ENCODE peak calls at places on chromosomes 5 and 9, in five cellular contexts. One of them, this sample, is unnamed.
A peak's percentile ranks its signal among the peaks of the same experiment; 100 is the strongest.

GRCh38 chr9:26722755-26723154 is 169.8 kb downstream of the CAAP1 start:
- DNase-seq in endothelial cell: no peak
- DNase-seq in nephron progenitor cell: no peak
- DNase-seq in transverse colon: no peak
- DNase-seq in left ventricle myocardium inferior: no peak
- DNase-seq in this sample: no peak

GRCh38 chr5:126965061-126965475 is 65.3 kb downstream of the MARCHF3 start:
- DNase-seq in endothelial cell: no peak
- DNase-seq in nephron progenitor cell: no peak
- DNase-seq in transverse colon: no peak
- DNase-seq in left ventricle myocardium inferior: no peak
- DNase-seq in this sample: no peak

GRCh38 chr5:56900395-56900794 is 9.0 kb upstream of the SETD9 start:
- DNase-seq in endothelial cell: no peak
- DNase-seq in nephron progenitor cell: no peak
- DNase-seq in transverse colon: no peak
- DNase-seq in left ventricle myocardium inferior: no peak
- DNase-seq in this sample: no peak

GRCh38 chr9:13209498-13209897 is 70.0 kb downstream of the MPDZ start:
- DNase-seq in endothelial cell: no peak
- DNase-seq in nephron progenitor cell: no peak
- DNase-seq in transverse colon: no peak
- DNase-seq in left ventricle myocardium inferior: no peak
- DNase-seq in this sample: no peak

GRCh38 chr5:175517824-175518450 is 39.6 kb downstream of the SFXN1 start:
- DNase-seq in endothelial cell: no peak
- DNase-seq in nephron progenitor cell: no peak
- DNase-seq in transverse colon: no peak
- DNase-seq in left ventricle myocardium inferior: no peak
- DNase-seq in this sample: no peak

GRCh38 chr5:32057157-32058096 is 116.7 kb downstream of the GOLPH3 start:
- DNase-seq in endothelial cell: no peak
- DNase-seq in nephron progenitor cell: no peak
- DNase-seq in transverse colon: no peak
- DNase-seq in left ventricle myocardium inferior: no peak
- DNase-seq in this sample: no peak

GRCh38 chr9:136078025-136078424 is 17.1 kb downstream of the NACC2 start:
- DNase-seq in endothelial cell: no peak
- DNase-seq in nephron progenitor cell: no peak
- DNase-seq in transverse colon: no peak
- DNase-seq in left ventricle myocardium inferior: no peak
- DNase-seq in this sample: no peak

GRCh38 chr9:131530546-131530929 is 525 bp downstream of the UCK1 start:
- DNase-seq in endothelial cell: peak; percentile 56
- DNase-seq in nephron progenitor cell: peak; percentile 62
- DNase-seq in transverse colon: peak; percentile 47
- DNase-seq in left ventricle myocardium inferior: peak; percentile 32
- DNase-seq in this sample: no peak

GRCh38 chr5:89293849-89294248 is 410.9 kb upstream of the MEF2C start:
- DNase-seq in endothelial cell: no peak
- DNase-seq in nephron progenitor cell: no peak
- DNase-seq in transverse colon: no peak
- DNase-seq in left ventricle myocardium inferior: no peak
- DNase-seq in this sample: no peak

GRCh38 chr5:82325155-82325554 is 47.0 kb upstream of the RPS23 start:
- DNase-seq in endothelial cell: no peak
- DNase-seq in nephron progenitor cell: no peak
- DNase-seq in transverse colon: no peak
- DNase-seq in left ventricle myocardium inferior: no peak
- DNase-seq in this sample: no peak

GRCh38 chr5:136781464-136781863 is 416.1 kb upstream of the TRPC7 start:
- DNase-seq in endothelial cell: no peak
- DNase-seq in nephron progenitor cell: no peak
- DNase-seq in transverse colon: no peak
- DNase-seq in left ventricle myocardium inferior: no peak
- DNase-seq in this sample: no peak

GRCh38 chr9:82490019-82490499 is 501.5 kb downstream of the SPATA31D1 start:
- DNase-seq in endothelial cell: no peak
- DNase-seq in nephron progenitor cell: no peak
- DNase-seq in transverse colon: no peak
- DNase-seq in left ventricle myocardium inferior: no peak
- DNase-seq in this sample: no peak

GRCh38 chr5:168609806-168610482 is 30.8 kb upstream of the PANK3 start:
- DNase-seq in endothelial cell: no peak
- DNase-seq in nephron progenitor cell: no peak
- DNase-seq in transverse colon: no peak
- DNase-seq in left ventricle myocardium inferior: no peak
- DNase-seq in this sample: no peak

GRCh38 chr5:14440598-14441401 is 140.8 kb upstream of the OTULINL start:
- DNase-seq in endothelial cell: no peak
- DNase-seq in nephron progenitor cell: peak; percentile 47
- DNase-seq in transverse colon: peak; percentile 32
- DNase-seq in left ventricle myocardium inferior: peak; percentile 72
- DNase-seq in this sample: no peak

GRCh38 chr9:95783426-95783975 is 92.0 kb upstream of the ERCC6L2 start:
- DNase-seq in endothelial cell: no peak
- DNase-seq in nephron progenitor cell: no peak
- DNase-seq in transverse colon: no peak
- DNase-seq in left ventricle myocardium inferior: no peak
- DNase-seq in this sample: no peak

GRCh38 chr9:36136894-36137391 is 410 bp downstream of the GLIPR2 start:
- DNase-seq in endothelial cell: no peak
- DNase-seq in nephron progenitor cell: peak; percentile 47
- DNase-seq in transverse colon: no peak
- DNase-seq in left ventricle myocardium inferior: no peak
- DNase-seq in this sample: no peak

GRCh38 chr9:103803245-103803644 is 290.9 kb upstream of the SMC2 start:
- DNase-seq in endothelial cell: no peak
- DNase-seq in nephron progenitor cell: no peak
- DNase-seq in transverse colon: no peak
- DNase-seq in left ventricle myocardium inferior: no peak
- DNase-seq in this sample: no peak

GRCh38 chr9:115200711-115201505 is 83.0 kb upstream of the TNC start:
- DNase-seq in endothelial cell: no peak
- DNase-seq in nephron progenitor cell: no peak
- DNase-seq in transverse colon: no peak
- DNase-seq in left ventricle myocardium inferior: no peak
- DNase-seq in this sample: no peak

GRCh38 chr9:78235771-78236510 is at the start of gene CEP78:
- DNase-seq in endothelial cell: peak; percentile 90
- DNase-seq in nephron progenitor cell: peak; percentile 91
- DNase-seq in transverse colon: peak; percentile 94
- DNase-seq in left ventricle myocardium inferior: peak; percentile 92
- DNase-seq in this sample: peak; percentile 82

GRCh38 chr5:151086905-151087360 is 6.1 kb upstream of the TNIP1 start:
- DNase-seq in endothelial cell: no peak
- DNase-seq in nephron progenitor cell: no peak
- DNase-seq in transverse colon: peak; percentile 79
- DNase-seq in left ventricle myocardium inferior: no peak
- DNase-seq in this sample: no peak

GRCh38 chr9:124855566-124855943 is 2.3 kb downstream of the WDR38 start:
- DNase-seq in endothelial cell: no peak
- DNase-seq in nephron progenitor cell: no peak
- DNase-seq in transverse colon: no peak
- DNase-seq in left ventricle myocardium inferior: no peak
- DNase-seq in this sample: no peak

GRCh38 chr9:124857533-124858162 is 4.1 kb downstream of the RPL35 start:
- DNase-seq in endothelial cell: no peak
- DNase-seq in nephron progenitor cell: no peak
- DNase-seq in transverse colon: no peak
- DNase-seq in left ventricle myocardium inferior: no peak
- DNase-seq in this sample: no peak

GRCh38 chr9:124854822-124855221 is 1.6 kb downstream of the WDR38 start:
- DNase-seq in endothelial cell: no peak
- DNase-seq in nephron progenitor cell: no peak
- DNase-seq in transverse colon: no peak
- DNase-seq in left ventricle myocardium inferior: no peak
- DNase-seq in this sample: no peak

GRCh38 chr9:124854161-124854560 is 901 bp downstream of the WDR38 start:
- DNase-seq in endothelial cell: no peak
- DNase-seq in nephron progenitor cell: no peak
- DNase-seq in transverse colon: no peak
- DNase-seq in left ventricle myocardium inferior: no peak
- DNase-seq in this sample: no peak

DNA sequence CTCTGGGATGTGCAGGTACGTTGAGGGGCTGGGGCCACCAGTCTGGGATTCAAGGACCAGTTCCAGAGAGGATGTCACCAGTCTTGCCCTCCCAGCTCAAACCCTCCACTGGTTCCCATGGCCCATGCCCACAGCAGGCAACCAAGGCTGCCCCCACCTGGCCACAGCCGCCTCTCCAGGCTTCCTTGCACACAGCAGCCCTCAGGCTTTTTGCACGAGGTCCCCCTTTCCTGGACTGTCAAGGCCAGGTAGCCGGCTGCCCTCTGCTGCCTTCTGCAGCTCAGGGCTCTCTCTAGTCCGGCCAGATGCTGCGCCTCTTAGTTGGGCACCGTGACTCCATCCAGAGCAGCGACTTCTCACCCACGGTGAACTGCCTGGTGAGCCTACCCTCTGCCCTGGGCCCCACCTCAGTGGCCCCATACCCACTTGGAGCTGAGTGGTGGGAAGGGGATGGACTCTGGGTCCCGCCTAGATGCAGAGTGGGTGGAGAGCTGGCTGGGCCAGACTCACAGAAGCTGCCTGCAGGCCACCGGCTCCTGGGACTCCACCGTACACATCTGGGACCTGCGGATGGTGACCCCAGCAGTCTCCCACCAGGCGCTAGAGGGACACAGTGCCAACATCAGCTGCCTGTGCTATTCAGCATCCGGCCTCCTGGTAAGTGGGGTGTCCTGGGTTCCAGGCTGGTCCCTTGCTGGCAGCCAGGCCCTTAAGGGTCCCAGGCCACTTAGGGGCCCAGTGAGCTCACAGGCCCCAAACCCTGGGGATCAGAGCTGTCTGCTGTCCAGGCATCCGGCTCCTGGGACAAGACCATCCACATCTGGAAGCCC is 2.9 kb downstream of the WDR38 start:
- DNase-seq in endothelial cell: peak; percentile 60
- DNase-seq in nephron progenitor cell: peak; percentile 50
- DNase-seq in transverse colon: no peak
- DNase-seq in left ventricle myocardium inferior: no peak
- DNase-seq in this sample: no peak
- TF ChIP-seq CTCF in endothelial cell: peak; percentile 13
- TF ChIP-seq CTCF in nephron progenitor cell: no peak
- TF ChIP-seq CTCF in transverse colon: no peak
- TF ChIP-seq CTCF in left ventricle myocardium inferior: peak; percentile 36
- TF ChIP-seq CTCF in this sample: no peak

DNA sequence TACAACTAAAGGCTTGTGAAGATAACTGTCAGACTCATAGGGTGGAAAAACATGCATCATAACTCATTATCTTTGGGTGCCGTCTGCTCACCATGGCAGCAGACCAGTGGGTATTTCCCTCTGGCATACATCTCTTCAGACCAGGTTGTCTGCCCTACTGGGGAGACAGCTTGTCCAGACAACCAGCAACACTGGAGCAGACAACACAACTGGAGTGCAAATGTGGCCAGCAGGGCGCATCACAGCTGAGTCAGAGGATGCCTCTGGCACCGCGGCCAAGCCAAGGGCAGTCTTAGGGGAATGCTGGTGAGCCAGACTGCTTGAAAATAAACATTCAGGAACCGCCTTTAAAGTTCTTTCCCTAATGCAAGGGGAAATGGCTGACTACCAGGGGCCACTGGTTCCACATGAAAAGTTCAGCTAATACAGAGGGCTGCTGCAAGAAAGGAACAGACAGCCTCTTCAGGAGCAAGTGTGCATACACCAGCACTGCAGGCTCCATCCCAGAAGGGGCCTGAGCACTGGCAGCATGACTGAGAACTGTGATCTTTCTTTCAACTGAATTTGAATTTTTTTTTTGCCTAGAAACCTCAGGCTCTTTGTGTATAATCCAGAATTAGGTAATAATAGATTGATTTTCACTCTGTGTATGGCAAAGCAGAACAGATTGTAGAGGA is 77.3 kb downstream of the MAMDC2 start:
- DNase-seq in endothelial cell: no peak
- DNase-seq in nephron progenitor cell: no peak
- DNase-seq in transverse colon: peak; percentile 37
- DNase-seq in left ventricle myocardium inferior: peak; percentile 76
- DNase-seq in this sample: no peak
- TF ChIP-seq CTCF in endothelial cell: no peak
- TF ChIP-seq CTCF in nephron progenitor cell: no peak
- TF ChIP-seq CTCF in transverse colon: peak; percentile 5
- TF ChIP-seq CTCF in left ventricle myocardium inferior: peak; percentile 31
- TF ChIP-seq CTCF in this sample: no peak

GRCh38 chr5:161851691-161852299 is 3.9 kb downstream of the GABRA1 start:
- DNase-seq in endothelial cell: no peak
- DNase-seq in nephron progenitor cell: no peak
- DNase-seq in transverse colon: no peak
- DNase-seq in left ventricle myocardium inferior: no peak
- DNase-seq in this sample: no peak
- TF ChIP-seq CTCF in endothelial cell: peak; percentile 37
- TF ChIP-seq CTCF in nephron progenitor cell: peak; percentile 24
- TF ChIP-seq CTCF in transverse colon: no peak
- TF ChIP-seq CTCF in left ventricle myocardium inferior: no peak
- TF ChIP-seq CTCF in this sample: no peak

DNA sequence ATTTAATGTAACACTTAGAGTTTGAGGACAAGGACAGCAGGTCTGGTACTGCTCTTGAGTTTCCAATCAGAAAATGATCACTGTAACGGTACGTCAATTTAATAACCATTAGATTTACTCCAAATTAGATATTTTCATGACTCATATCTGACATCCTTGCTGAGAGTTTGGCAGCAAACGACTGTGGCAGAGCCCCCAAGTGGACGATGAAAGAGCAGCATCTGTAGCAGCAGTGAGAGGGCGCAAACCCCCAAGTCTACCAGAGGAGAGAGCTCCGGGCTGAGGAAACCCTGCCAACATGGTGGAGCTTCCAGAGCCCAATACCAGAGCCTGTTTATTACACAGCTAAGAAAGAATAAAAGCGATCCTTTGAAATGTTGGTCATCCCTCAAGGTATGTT is 73.2 kb upstream of the EPB41L4A start:
- DNase-seq in endothelial cell: peak; percentile 65
- DNase-seq in nephron progenitor cell: peak; percentile 27
- DNase-seq in transverse colon: peak; percentile 45
- DNase-seq in left ventricle myocardium inferior: peak; percentile 56
- DNase-seq in this sample: no peak
- TF ChIP-seq CTCF in endothelial cell: peak; percentile 48
- TF ChIP-seq CTCF in nephron progenitor cell: peak; percentile 47
- TF ChIP-seq CTCF in transverse colon: peak; percentile 32
- TF ChIP-seq CTCF in left ventricle myocardium inferior: peak; percentile 75
- TF ChIP-seq CTCF in this sample: peak; percentile 44

GRCh38 chr9:886886-887285 is 45.4 kb downstream of the DMRT1 start:
- DNase-seq in endothelial cell: no peak
- DNase-seq in nephron progenitor cell: no peak
- DNase-seq in transverse colon: no peak
- DNase-seq in left ventricle myocardium inferior: no peak
- DNase-seq in this sample: no peak

GRCh38 chr9:893843-894420 is 52.4 kb downstream of the DMRT1 start:
- DNase-seq in endothelial cell: peak; percentile 50
- DNase-seq in nephron progenitor cell: peak; percentile 53
- DNase-seq in transverse colon: peak; percentile 64
- DNase-seq in left ventricle myocardium inferior: no peak
- DNase-seq in this sample: peak; percentile 30

GRCh38 chr9:893115-893514 is 51.6 kb downstream of the DMRT1 start:
- DNase-seq in endothelial cell: no peak
- DNase-seq in nephron progenitor cell: no peak
- DNase-seq in transverse colon: no peak
- DNase-seq in left ventricle myocardium inferior: no peak
- DNase-seq in this sample: no peak

GRCh38 chr9:892123-892522 is 50.6 kb downstream of the DMRT1 start:
- DNase-seq in endothelial cell: no peak
- DNase-seq in nephron progenitor cell: no peak
- DNase-seq in transverse colon: no peak
- DNase-seq in left ventricle myocardium inferior: no peak
- DNase-seq in this sample: no peak
- TF ChIP-seq CTCF in endothelial cell: no peak
- TF ChIP-seq CTCF in nephron progenitor cell: no peak
- TF ChIP-seq CTCF in transverse colon: no peak
- TF ChIP-seq CTCF in left ventricle myocardium inferior: no peak
- TF ChIP-seq CTCF in this sample: no peak